ENCODE peak calls at places on chromosomes 16 and 17, in eight cellular contexts. One of them, this sample, is unnamed.
A peak's percentile ranks its signal among the peaks of the same experiment; 100 is the strongest.

GRCh38 chr17:6328279-6328678 is 106.6 kb downstream of the AIPL1 start:
- DNase-seq in IMR-90: no peak
- DNase-seq in astrocyte of the spinal cord: no peak
- DNase-seq in cardiac muscle cell: no peak
- DNase-seq in ovary: no peak
- DNase-seq in esophagus squamous epithelium: no peak
- DNase-seq in mammary epithelial cell: peak; percentile 11
- DNase-seq in GM23338: peak; percentile 53
- DNase-seq in this sample: no peak

GRCh38 chr17:47705536-47706481 is 11.8 kb downstream of the TBKBP1 start:
- DNase-seq in IMR-90: no peak
- DNase-seq in astrocyte of the spinal cord: no peak
- DNase-seq in cardiac muscle cell: no peak
- DNase-seq in ovary: no peak
- DNase-seq in esophagus squamous epithelium: no peak
- DNase-seq in mammary epithelial cell: no peak
- DNase-seq in GM23338: no peak
- DNase-seq in this sample: no peak

GRCh38 chr17:50151937-50152547 is 1.6 kb upstream of the PPP1R9B start:
- DNase-seq in IMR-90: peak; percentile 87
- DNase-seq in astrocyte of the spinal cord: peak; percentile 86
- DNase-seq in cardiac muscle cell: peak; percentile 86
- DNase-seq in ovary: peak; percentile 83
- DNase-seq in esophagus squamous epithelium: peak; percentile 46
- DNase-seq in mammary epithelial cell: peak; percentile 87
- DNase-seq in GM23338: peak; percentile 96
- DNase-seq in this sample: peak; percentile 89

GRCh38 chr17:38451030-38451839 is 23.0 kb downstream of the ARHGAP23 start:
- DNase-seq in IMR-90: peak; percentile 79
- DNase-seq in astrocyte of the spinal cord: peak; percentile 82
- DNase-seq in cardiac muscle cell: peak; percentile 46
- DNase-seq in ovary: no peak
- DNase-seq in esophagus squamous epithelium: no peak
- DNase-seq in mammary epithelial cell: no peak
- DNase-seq in GM23338: peak; percentile 98
- DNase-seq in this sample: peak; percentile 82

GRCh38 chr16:27317738-27318398 is 4.1 kb downstream of the IL4R start:
- DNase-seq in IMR-90: no peak
- DNase-seq in astrocyte of the spinal cord: no peak
- DNase-seq in cardiac muscle cell: no peak
- DNase-seq in ovary: no peak
- DNase-seq in esophagus squamous epithelium: no peak
- DNase-seq in mammary epithelial cell: no peak
- DNase-seq in GM23338: no peak
- DNase-seq in this sample: peak; percentile 49

GRCh38 chr17:66964930-66965800 is 658 bp downstream of the CACNG4 start:
- DNase-seq in IMR-90: no peak
- DNase-seq in astrocyte of the spinal cord: no peak
- DNase-seq in cardiac muscle cell: peak; percentile 47
- DNase-seq in ovary: no peak
- DNase-seq in esophagus squamous epithelium: no peak
- DNase-seq in mammary epithelial cell: no peak
- DNase-seq in GM23338: peak; percentile 82
- DNase-seq in this sample: no peak

GRCh38 chr17:47207143-47208067 is 1.7 kb upstream of the MYL4 start:
- DNase-seq in IMR-90: no peak
- DNase-seq in astrocyte of the spinal cord: no peak
- DNase-seq in cardiac muscle cell: no peak
- DNase-seq in ovary: no peak
- DNase-seq in esophagus squamous epithelium: no peak
- DNase-seq in mammary epithelial cell: no peak
- DNase-seq in GM23338: no peak
- DNase-seq in this sample: no peak

GRCh38 chr17:77316191-77316641 is 175.4 kb downstream of the SEC14L1 start:
- DNase-seq in IMR-90: peak; percentile 77
- DNase-seq in astrocyte of the spinal cord: peak; percentile 89
- DNase-seq in cardiac muscle cell: peak; percentile 31
- DNase-seq in ovary: peak; percentile 83
- DNase-seq in esophagus squamous epithelium: no peak
- DNase-seq in mammary epithelial cell: peak; percentile 35
- DNase-seq in GM23338: peak; percentile 49
- DNase-seq in this sample: peak; percentile 81

GRCh38 chr17:79203016-79203415 is 128.4 kb downstream of the ENGASE start:
- DNase-seq in IMR-90: no peak
- DNase-seq in astrocyte of the spinal cord: no peak
- DNase-seq in cardiac muscle cell: no peak
- DNase-seq in ovary: no peak
- DNase-seq in esophagus squamous epithelium: no peak
- DNase-seq in mammary epithelial cell: no peak
- DNase-seq in GM23338: peak; percentile 53
- DNase-seq in this sample: no peak

GRCh38 chr17:59278401-59278800 is 53.1 kb upstream of the YPEL2 start:
- DNase-seq in IMR-90: no peak
- DNase-seq in astrocyte of the spinal cord: no peak
- DNase-seq in cardiac muscle cell: no peak
- DNase-seq in ovary: no peak
- DNase-seq in esophagus squamous epithelium: no peak
- DNase-seq in mammary epithelial cell: no peak
- DNase-seq in GM23338: no peak
- DNase-seq in this sample: no peak

GRCh38 chr17:40026816-40027613 is 11.8 kb downstream of the CSF3 start:
- DNase-seq in IMR-90: peak; percentile 70
- DNase-seq in astrocyte of the spinal cord: peak; percentile 71
- DNase-seq in cardiac muscle cell: peak; percentile 92
- DNase-seq in ovary: peak; percentile 89
- DNase-seq in esophagus squamous epithelium: no peak
- DNase-seq in mammary epithelial cell: peak; percentile 76
- DNase-seq in GM23338: peak; percentile 96
- DNase-seq in this sample: peak; percentile 88

GRCh38 chr17:13940858-13941665 is 128.2 kb upstream of the COX10 start:
- DNase-seq in IMR-90: peak; percentile 32
- DNase-seq in astrocyte of the spinal cord: peak; percentile 6
- DNase-seq in cardiac muscle cell: no peak
- DNase-seq in ovary: no peak
- DNase-seq in esophagus squamous epithelium: no peak
- DNase-seq in mammary epithelial cell: peak; percentile 35
- DNase-seq in GM23338: peak; percentile 34
- DNase-seq in this sample: no peak

GRCh38 chr17:66637491-66637890 is 197.4 kb upstream of the CACNG5 start:
- DNase-seq in IMR-90: no peak
- DNase-seq in astrocyte of the spinal cord: no peak
- DNase-seq in cardiac muscle cell: no peak
- DNase-seq in ovary: no peak
- DNase-seq in esophagus squamous epithelium: no peak
- DNase-seq in mammary epithelial cell: peak; percentile 86
- DNase-seq in GM23338: no peak
- DNase-seq in this sample: no peak

GRCh38 chr16:71287903-71288302 is 1.3 kb downstream of the CMTR2 start:
- DNase-seq in IMR-90: no peak
- DNase-seq in astrocyte of the spinal cord: no peak
- DNase-seq in cardiac muscle cell: no peak
- DNase-seq in ovary: no peak
- DNase-seq in esophagus squamous epithelium: no peak
- DNase-seq in mammary epithelial cell: peak; percentile 27
- DNase-seq in GM23338: no peak
- DNase-seq in this sample: no peak

GRCh38 chr16:76819517-76819916 is 371.5 kb upstream of the MON1B start:
- DNase-seq in IMR-90: no peak
- DNase-seq in astrocyte of the spinal cord: no peak
- DNase-seq in cardiac muscle cell: no peak
- DNase-seq in ovary: no peak
- DNase-seq in esophagus squamous epithelium: no peak
- DNase-seq in mammary epithelial cell: no peak
- DNase-seq in GM23338: no peak
- DNase-seq in this sample: no peak

GRCh38 chr17:7177210-7177953 is 1.8 kb downstream of the ASGR1 start:
- DNase-seq in IMR-90: peak; percentile 64
- DNase-seq in astrocyte of the spinal cord: peak; percentile 53
- DNase-seq in cardiac muscle cell: peak; percentile 91
- DNase-seq in ovary: peak; percentile 72
- DNase-seq in esophagus squamous epithelium: no peak
- DNase-seq in mammary epithelial cell: peak; percentile 37
- DNase-seq in GM23338: peak; percentile 95
- DNase-seq in this sample: peak; percentile 70

GRCh38 chr17:73644145-73645049 is at the start of gene SDK2:
- DNase-seq in IMR-90: no peak
- DNase-seq in astrocyte of the spinal cord: peak; percentile 7
- DNase-seq in cardiac muscle cell: peak; percentile 69
- DNase-seq in ovary: no peak
- DNase-seq in esophagus squamous epithelium: no peak
- DNase-seq in mammary epithelial cell: peak; percentile 35
- DNase-seq in GM23338: peak; percentile 49
- DNase-seq in this sample: no peak

DNA sequence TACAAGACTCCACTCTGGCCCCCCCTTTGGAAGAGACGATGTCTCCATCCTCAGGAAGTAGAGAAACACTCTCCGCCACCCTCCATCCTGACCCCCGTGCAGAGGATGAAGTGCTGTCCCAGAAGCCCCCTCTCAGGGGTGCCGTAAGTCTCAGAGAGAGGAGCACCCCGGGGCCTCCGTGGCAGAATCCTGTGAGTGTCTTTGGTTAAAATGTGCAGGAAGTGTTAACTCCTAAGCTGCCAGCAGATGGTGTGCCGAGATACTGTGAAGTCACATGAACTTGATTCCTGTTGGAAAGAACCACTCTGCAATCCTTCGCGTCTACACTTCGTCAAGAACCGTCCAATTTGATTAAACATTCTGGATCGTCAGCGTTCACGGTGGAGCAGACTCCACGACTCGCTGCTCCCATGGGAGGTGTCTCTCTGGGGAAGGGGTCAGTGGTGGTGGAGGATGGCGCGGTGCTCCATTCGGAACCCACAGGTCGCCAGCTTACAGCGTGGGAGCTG is 5.6 kb downstream of the BANP start:
- DNase-seq in IMR-90: peak; percentile 85
- DNase-seq in astrocyte of the spinal cord: peak; percentile 67
- DNase-seq in cardiac muscle cell: no peak
- DNase-seq in ovary: no peak
- DNase-seq in esophagus squamous epithelium: no peak
- DNase-seq in mammary epithelial cell: no peak
- DNase-seq in GM23338: peak; percentile 62
- DNase-seq in this sample: peak; percentile 86
- TF ChIP-seq CTCF in IMR-90: peak; percentile 63
- TF ChIP-seq CTCF in astrocyte of the spinal cord: peak; percentile 63
- TF ChIP-seq CTCF in cardiac muscle cell: peak; percentile 39
- TF ChIP-seq CTCF in ovary: no peak
- TF ChIP-seq CTCF in esophagus squamous epithelium: no peak
- TF ChIP-seq CTCF in mammary epithelial cell: peak; percentile 14
- TF ChIP-seq CTCF in GM23338: peak; percentile 35
- TF ChIP-seq CTCF in this sample: peak; percentile 62

GRCh38 chr17:4800462-4801185 is 1.5 kb downstream of the C17orf114 start:
- DNase-seq in IMR-90: no peak
- DNase-seq in astrocyte of the spinal cord: no peak
- DNase-seq in cardiac muscle cell: no peak
- DNase-seq in ovary: no peak
- DNase-seq in esophagus squamous epithelium: no peak
- DNase-seq in mammary epithelial cell: no peak
- DNase-seq in GM23338: no peak
- DNase-seq in this sample: no peak

GRCh38 chr17:4795168-4795567 is 796 bp upstream of the PSMB6 start:
- DNase-seq in IMR-90: no peak
- DNase-seq in astrocyte of the spinal cord: no peak
- DNase-seq in cardiac muscle cell: no peak
- DNase-seq in ovary: no peak
- DNase-seq in esophagus squamous epithelium: no peak
- DNase-seq in mammary epithelial cell: no peak
- DNase-seq in GM23338: no peak
- DNase-seq in this sample: no peak

GRCh38 chr17:4790705-4791088 is 1.9 kb downstream of the GLTPD2 start:
- DNase-seq in IMR-90: no peak
- DNase-seq in astrocyte of the spinal cord: no peak
- DNase-seq in cardiac muscle cell: no peak
- DNase-seq in ovary: no peak
- DNase-seq in esophagus squamous epithelium: no peak
- DNase-seq in mammary epithelial cell: no peak
- DNase-seq in GM23338: no peak
- DNase-seq in this sample: no peak

GRCh38 chr17:4802228-4802627 is at the start of gene C17orf114:
- DNase-seq in IMR-90: no peak
- DNase-seq in astrocyte of the spinal cord: no peak
- DNase-seq in cardiac muscle cell: no peak
- DNase-seq in ovary: no peak
- DNase-seq in esophagus squamous epithelium: no peak
- DNase-seq in mammary epithelial cell: no peak
- DNase-seq in GM23338: no peak
- DNase-seq in this sample: no peak

DNA sequence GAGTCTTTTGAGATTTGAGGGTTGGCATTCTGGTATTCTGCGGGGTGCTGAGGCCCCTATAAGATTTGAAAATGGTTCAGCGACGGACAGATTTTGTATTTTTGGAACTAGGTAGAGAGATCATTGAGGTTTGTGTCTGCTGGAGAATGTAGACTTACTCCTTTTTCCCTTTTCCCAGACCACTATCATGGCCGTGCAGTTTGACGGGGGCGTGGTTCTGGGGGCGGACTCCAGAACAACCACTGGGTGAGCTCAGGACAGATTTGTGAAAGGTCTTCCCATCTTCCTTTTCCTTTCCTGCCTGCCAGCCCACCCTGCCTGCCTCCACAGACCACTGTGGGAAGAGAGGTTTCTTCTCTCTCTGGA is 569 bp downstream of the PSMB6 start:
- DNase-seq in IMR-90: peak; percentile 35
- DNase-seq in astrocyte of the spinal cord: peak; percentile 48
- DNase-seq in cardiac muscle cell: peak; percentile 52
- DNase-seq in ovary: no peak
- DNase-seq in esophagus squamous epithelium: no peak
- DNase-seq in mammary epithelial cell: peak; percentile 27
- DNase-seq in GM23338: peak; percentile 78
- DNase-seq in this sample: peak; percentile 60
- H3K4me3 ChIP-seq in IMR-90: peak overlapping the region; percentile 66
- H3K4me3 ChIP-seq in astrocyte of the spinal cord: peak overlapping the region; percentile 84
- H3K4me3 ChIP-seq in cardiac muscle cell: peak overlapping the region; percentile 85
- H3K4me3 ChIP-seq in ovary: peak overlapping the region; percentile 75
- H3K4me3 ChIP-seq in esophagus squamous epithelium: peak overlapping the region; percentile 97
- H3K4me3 ChIP-seq in mammary epithelial cell: peak overlapping the region; percentile 84
- H3K4me3 ChIP-seq in GM23338: peak overlapping the region; percentile 81
- H3K4me3 ChIP-seq in this sample: peak overlapping the region; percentile 99

GRCh38 chr16:85612801-85613608 is at the start of gene GSE1:
- DNase-seq in IMR-90: peak; percentile 68
- DNase-seq in astrocyte of the spinal cord: peak; percentile 77
- DNase-seq in cardiac muscle cell: peak; percentile 97
- DNase-seq in ovary: peak; percentile 88
- DNase-seq in esophagus squamous epithelium: no peak
- DNase-seq in mammary epithelial cell: peak; percentile 88
- DNase-seq in GM23338: peak; percentile 96
- DNase-seq in this sample: peak; percentile 70
- TF ChIP-seq CTCF in IMR-90: no peak
- TF ChIP-seq CTCF in astrocyte of the spinal cord: no peak
- TF ChIP-seq CTCF in cardiac muscle cell: no peak
- TF ChIP-seq CTCF in ovary: no peak
- TF ChIP-seq CTCF in esophagus squamous epithelium: no peak
- TF ChIP-seq CTCF in mammary epithelial cell: no peak
- TF ChIP-seq CTCF in GM23338: no peak
- TF ChIP-seq CTCF in this sample: no peak

DNA sequence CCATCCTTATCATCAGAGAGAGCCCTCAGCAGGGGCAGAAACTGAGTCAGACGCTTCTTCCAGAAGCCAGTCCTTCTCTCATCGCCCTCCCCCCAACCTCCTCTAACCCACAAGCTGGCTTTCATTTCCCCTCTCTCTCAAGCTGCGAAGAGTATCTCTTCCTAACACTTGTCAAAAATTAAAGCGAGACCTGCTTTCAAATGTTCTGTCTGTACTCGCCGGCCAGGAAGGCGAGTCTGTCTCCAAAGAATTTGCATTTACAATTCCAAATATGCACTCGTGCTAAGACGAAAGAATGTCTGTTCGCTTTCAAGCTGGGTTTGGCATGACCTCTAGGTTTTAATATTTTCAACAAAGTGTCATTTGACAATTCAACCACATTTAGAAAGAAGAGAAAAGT is 140.4 kb downstream of the RGS9 start:
- DNase-seq in IMR-90: peak; percentile 13
- DNase-seq in astrocyte of the spinal cord: peak; percentile 40
- DNase-seq in cardiac muscle cell: no peak
- DNase-seq in ovary: no peak
- DNase-seq in esophagus squamous epithelium: no peak
- DNase-seq in mammary epithelial cell: no peak
- DNase-seq in GM23338: no peak
- DNase-seq in this sample: peak; percentile 72
- H3K4me3 ChIP-seq in IMR-90: peak overlapping the region; percentile 6
- H3K4me3 ChIP-seq in astrocyte of the spinal cord: no peak overlapping the region
- H3K4me3 ChIP-seq in cardiac muscle cell: no peak overlapping the region
- H3K4me3 ChIP-seq in ovary: no peak overlapping the region
- H3K4me3 ChIP-seq in esophagus squamous epithelium: no peak overlapping the region
- H3K4me3 ChIP-seq in mammary epithelial cell: no peak overlapping the region
- H3K4me3 ChIP-seq in GM23338: no peak overlapping the region
- H3K4me3 ChIP-seq in this sample: peak overlapping the region; percentile 8

This sample was measured in choroid plexus epithelial cell.